ENCODE peak calls at places on chromosomes 12 and 14, in five cellular contexts. A is PC-9; M is foreskin keratinocyte; P is activated gamma-delta T cell treated with anti-CD3 and anti-CD28 coated beads, Interleukin-2, amount 50 U/mL, for 16 hours; Q is stimulated activated CD4-positive, alpha-beta T cell treated with anti-CD3 and anti-CD28 coated beads, Interleukin-2, amount 100 ng/mL, for 24 hours. W is an unnamed sample.

GRCh38 chr12:122096591-122097149 is 18.1 kb downstream of the MLXIP start:
- DNase-seq in A (no peak), M (peak), P (no peak), Q (no peak), W (no peak)

GRCh38 chr12:121628037-121628436 is 1.7 kb downstream of the ORAI1 start:
- DNase-seq in A (no peak), M (no peak), P (no peak), Q (peak), W (peak)

GRCh38 chr14:65336191-65336591 is 76.3 kb upstream of the FUT8 start:
- DNase-seq in A (no peak), M (no peak), P (peak), Q (peak), W (peak)

GRCh38 chr14:77859934-77860570 is 60.1 kb downstream of the ADCK1 start:
- DNase-seq in A (no peak), M (no peak), P (no peak), Q (no peak), W (no peak)

GRCh38 chr14:24952851-24953666 is 96.9 kb downstream of the STXBP6 start:
- DNase-seq in A (no peak), M (no peak), P (no peak), Q (no peak), W (no peak)

GRCh38 chr12:92077530-92077929 is 68.1 kb downstream of the BTG1 start:
- DNase-seq in A (no peak), M (no peak), P (no peak), Q (no peak), W (no peak)

GRCh38 chr14:105839425-105840265 is 313.3 kb downstream of the TMEM121 start:
- DNase-seq in A (no peak), M (no peak), P (no peak), Q (no peak), W (no peak)

GRCh38 chr12:728781-729180 is 23.6 kb upstream of the WNK1 start:
- DNase-seq in A (no peak), M (no peak), P (no peak), Q (no peak), W (no peak)

GRCh38 chr14:88340357-88340756 is 17.3 kb upstream of the KCNK10 start:
- DNase-seq in A (no peak), M (no peak), P (no peak), Q (no peak), W (no peak)

GRCh38 chr12:104485651-104486341 is 29.0 kb downstream of the CHST11 start:
- DNase-seq in A (no peak), M (no peak), P (no peak), Q (peak), W (no peak)

GRCh38 chr14:53331247-53331646 is 178.1 kb upstream of the DDHD1 start:
- DNase-seq in A (no peak), M (peak), P (no peak), Q (no peak), W (peak)

GRCh38 chr14:104048758-104049496 is 36.6 kb upstream of the ASPG start:
- DNase-seq in A (no peak), M (peak), P (no peak), Q (no peak), W (peak)

GRCh38 chr12:76028649-76029277 is 2.8 kb downstream of the PHLDA1 start:
- DNase-seq in A (no peak), M (no peak), P (no peak), Q (no peak), W (no peak)

GRCh38 chr12:104458645-104459555 is 2.2 kb downstream of the CHST11 start:
- DNase-seq in A (peak), M (peak), P (no peak), Q (peak), W (peak)

GRCh38 chr12:97283297-97283696 is 179.3 kb upstream of the RMST start:
- DNase-seq in A (no peak), M (no peak), P (no peak), Q (peak), W (no peak)

GRCh38 chr14:99728981-99729451 is 44.9 kb downstream of the CYP46A1 start:
- DNase-seq in A (no peak), M (no peak), P (no peak), Q (no peak), W (no peak)

GRCh38 chr14:54689928-54690327 is 123.0 kb downstream of the SAMD4A start:
- DNase-seq in A (no peak), M (no peak), P (no peak), Q (no peak), W (no peak)

GRCh38 chr14:39181026-39181692 is 6.1 kb downstream of the PNN start:
- DNase-seq in A (no peak), M (no peak), P (no peak), Q (no peak), W (no peak)

GRCh38 chr14:71048393-71048792 is 141.1 kb downstream of the PCNX1 start:
- DNase-seq in A (no peak), M (no peak), P (no peak), Q (no peak), W (no peak)

GRCh38 chr12:12017798-12018197 is 52.9 kb upstream of the BCL2L14 start:
- DNase-seq in A (no peak), M (no peak), P (no peak), Q (no peak), W (no peak)

GRCh38 chr14:51331651-51332367 is 91.8 kb downstream of the TMX1 start:
- DNase-seq in A (no peak), M (no peak), P (no peak), Q (no peak), W (peak)